ENCODE peak calls at places on chromosome 17, in eight cellular contexts. One of them, this sample, is unnamed.

GRCh38 chr17:45270828-45271418 is 9.0 kb upstream of the SPATA32 start:
- DNase-seq in iris pigment epithelial cell: no peak
- DNase-seq in posterior vena cava: no peak
- DNase-seq in esophagus squamous epithelium: no peak
- DNase-seq in activated naive CD4-positive, alpha-beta T cell treated with Interleukin-2 at 50 U/mL for 16 hours: peak; percentile 50
- DNase-seq in adipocyte: no peak
- DNase-seq in osteoblast: peak; percentile 83
- DNase-seq in neural crest cell: peak; percentile 34
- DNase-seq in this sample: peak; percentile 66

GRCh38 chr17:7574176-7574953 is 5.1 kb upstream of the CD68 start:
- DNase-seq in adipocyte: no peak
- DNase-seq in posterior vena cava: no peak
- DNase-seq in osteoblast: no peak
- DNase-seq in esophagus squamous epithelium: no peak
- DNase-seq in iris pigment epithelial cell: no peak
- DNase-seq in neural crest cell: no peak
- DNase-seq in activated naive CD4-positive, alpha-beta T cell treated with Interleukin-2 at 50 U/mL for 16 hours: no peak
- DNase-seq in this sample: no peak

GRCh38 chr17:44257815-44258750 is 9.9 kb downstream of the SLC4A1 start:
- DNase-seq in esophagus squamous epithelium: no peak
- DNase-seq in posterior vena cava: no peak
- DNase-seq in activated naive CD4-positive, alpha-beta T cell treated with Interleukin-2 at 50 U/mL for 16 hours: no peak
- DNase-seq in iris pigment epithelial cell: no peak
- DNase-seq in adipocyte: no peak
- DNase-seq in osteoblast: peak; percentile 82
- DNase-seq in neural crest cell: no peak
- DNase-seq in this sample: no peak

GRCh38 chr17:36149296-36149820 is 27.1 kb downstream of the TBC1D3B start:
- DNase-seq in adipocyte: peak; percentile 54
- DNase-seq in iris pigment epithelial cell: peak; percentile 38
- DNase-seq in esophagus squamous epithelium: no peak
- DNase-seq in activated naive CD4-positive, alpha-beta T cell treated with Interleukin-2 at 50 U/mL for 16 hours: no peak
- DNase-seq in osteoblast: peak; percentile 89
- DNase-seq in posterior vena cava: no peak
- DNase-seq in neural crest cell: no peak
- DNase-seq in this sample: no peak

GRCh38 chr17:55487727-55488436 is 23.4 kb downstream of the SMIM36 start:
- DNase-seq in activated naive CD4-positive, alpha-beta T cell treated with Interleukin-2 at 50 U/mL for 16 hours: no peak
- DNase-seq in esophagus squamous epithelium: no peak
- DNase-seq in adipocyte: no peak
- DNase-seq in posterior vena cava: no peak
- DNase-seq in osteoblast: no peak
- DNase-seq in neural crest cell: no peak
- DNase-seq in iris pigment epithelial cell: peak; percentile 33
- DNase-seq in this sample: no peak

GRCh38 chr17:48066192-48066591 is 18.0 kb downstream of the NFE2L1 start:
- DNase-seq in neural crest cell: no peak
- DNase-seq in iris pigment epithelial cell: no peak
- DNase-seq in esophagus squamous epithelium: no peak
- DNase-seq in osteoblast: no peak
- DNase-seq in posterior vena cava: no peak
- DNase-seq in activated naive CD4-positive, alpha-beta T cell treated with Interleukin-2 at 50 U/mL for 16 hours: no peak
- DNase-seq in adipocyte: no peak
- DNase-seq in this sample: no peak

GRCh38 chr17:27609606-27610303 is 21.2 kb upstream of the LGALS9 start:
- DNase-seq in iris pigment epithelial cell: peak; percentile 50
- DNase-seq in neural crest cell: no peak
- DNase-seq in activated naive CD4-positive, alpha-beta T cell treated with Interleukin-2 at 50 U/mL for 16 hours: no peak
- DNase-seq in adipocyte: peak; percentile 44
- DNase-seq in osteoblast: peak; percentile 95
- DNase-seq in esophagus squamous epithelium: no peak
- DNase-seq in posterior vena cava: no peak
- DNase-seq in this sample: peak; percentile 82

GRCh38 chr17:14760719-14761425 is 460.0 kb downstream of the HS3ST3B1 start:
- DNase-seq in posterior vena cava: no peak
- DNase-seq in iris pigment epithelial cell: no peak
- DNase-seq in esophagus squamous epithelium: no peak
- DNase-seq in activated naive CD4-positive, alpha-beta T cell treated with Interleukin-2 at 50 U/mL for 16 hours: no peak
- DNase-seq in osteoblast: no peak
- DNase-seq in neural crest cell: no peak
- DNase-seq in adipocyte: no peak
- DNase-seq in this sample: no peak

GRCh38 chr17:48819466-48819865 is 2.4 kb upstream of the TTLL6 start:
- DNase-seq in osteoblast: no peak
- DNase-seq in adipocyte: no peak
- DNase-seq in neural crest cell: no peak
- DNase-seq in esophagus squamous epithelium: no peak
- DNase-seq in iris pigment epithelial cell: peak; percentile 51
- DNase-seq in posterior vena cava: no peak
- DNase-seq in activated naive CD4-positive, alpha-beta T cell treated with Interleukin-2 at 50 U/mL for 16 hours: no peak
- DNase-seq in this sample: no peak

GRCh38 chr17:4986951-4987766 is at the start of gene CAMTA2:
- DNase-seq in esophagus squamous epithelium: no peak
- DNase-seq in adipocyte: peak; percentile 90
- DNase-seq in iris pigment epithelial cell: peak; percentile 56
- DNase-seq in activated naive CD4-positive, alpha-beta T cell treated with Interleukin-2 at 50 U/mL for 16 hours: peak; percentile 89
- DNase-seq in posterior vena cava: peak; percentile 97
- DNase-seq in osteoblast: peak; percentile 95
- DNase-seq in neural crest cell: peak; percentile 70
- DNase-seq in this sample: peak; percentile 96

GRCh38 chr17:39231587-39232551 is 6.1 kb upstream of the STAC2 start:
- DNase-seq in osteoblast: peak; percentile 97
- DNase-seq in neural crest cell: peak; percentile 60
- DNase-seq in posterior vena cava: no peak
- DNase-seq in adipocyte: peak; percentile 69
- DNase-seq in esophagus squamous epithelium: no peak
- DNase-seq in activated naive CD4-positive, alpha-beta T cell treated with Interleukin-2 at 50 U/mL for 16 hours: peak; percentile 53
- DNase-seq in iris pigment epithelial cell: peak; percentile 28
- DNase-seq in this sample: peak; percentile 72

GRCh38 chr17:31811021-31811565 is 48.0 kb downstream of the COPRS start:
- DNase-seq in neural crest cell: no peak
- DNase-seq in activated naive CD4-positive, alpha-beta T cell treated with Interleukin-2 at 50 U/mL for 16 hours: no peak
- DNase-seq in adipocyte: no peak
- DNase-seq in esophagus squamous epithelium: no peak
- DNase-seq in osteoblast: no peak
- DNase-seq in posterior vena cava: no peak
- DNase-seq in iris pigment epithelial cell: no peak
- DNase-seq in this sample: no peak

GRCh38 chr17:57035971-57036481 is 49.0 kb upstream of the AKAP1 start:
- DNase-seq in adipocyte: no peak
- DNase-seq in neural crest cell: no peak
- DNase-seq in activated naive CD4-positive, alpha-beta T cell treated with Interleukin-2 at 50 U/mL for 16 hours: no peak
- DNase-seq in osteoblast: no peak
- DNase-seq in esophagus squamous epithelium: no peak
- DNase-seq in posterior vena cava: no peak
- DNase-seq in iris pigment epithelial cell: no peak
- DNase-seq in this sample: no peak

GRCh38 chr17:71180801-71181385 is 939.9 kb upstream of the SOX9 start:
- DNase-seq in neural crest cell: no peak
- DNase-seq in posterior vena cava: no peak
- DNase-seq in adipocyte: no peak
- DNase-seq in iris pigment epithelial cell: peak; percentile 67
- DNase-seq in activated naive CD4-positive, alpha-beta T cell treated with Interleukin-2 at 50 U/mL for 16 hours: no peak
- DNase-seq in osteoblast: no peak
- DNase-seq in esophagus squamous epithelium: no peak
- DNase-seq in this sample: no peak

GRCh38 chr17:21210411-21211076 is 3.4 kb downstream of the TMEM11 start:
- DNase-seq in adipocyte: no peak
- DNase-seq in esophagus squamous epithelium: no peak
- DNase-seq in iris pigment epithelial cell: no peak
- DNase-seq in activated naive CD4-positive, alpha-beta T cell treated with Interleukin-2 at 50 U/mL for 16 hours: no peak
- DNase-seq in osteoblast: no peak
- DNase-seq in posterior vena cava: no peak
- DNase-seq in neural crest cell: no peak
- DNase-seq in this sample: no peak

GRCh38 chr17:80026359-80027042 is 9.2 kb downstream of the TBC1D16 start:
- DNase-seq in activated naive CD4-positive, alpha-beta T cell treated with Interleukin-2 at 50 U/mL for 16 hours: no peak
- DNase-seq in iris pigment epithelial cell: no peak
- DNase-seq in osteoblast: peak; percentile 57
- DNase-seq in adipocyte: no peak
- DNase-seq in esophagus squamous epithelium: no peak
- DNase-seq in neural crest cell: no peak
- DNase-seq in posterior vena cava: no peak
- DNase-seq in this sample: no peak

GRCh38 chr17:56975656-56976055 is 2.3 kb upstream of the SCPEP1 start:
- DNase-seq in iris pigment epithelial cell: no peak
- DNase-seq in osteoblast: no peak
- DNase-seq in adipocyte: no peak
- DNase-seq in neural crest cell: no peak
- DNase-seq in esophagus squamous epithelium: no peak
- DNase-seq in activated naive CD4-positive, alpha-beta T cell treated with Interleukin-2 at 50 U/mL for 16 hours: no peak
- DNase-seq in posterior vena cava: no peak
- DNase-seq in this sample: no peak

GRCh38 chr17:10292057-10292931 is 80.5 kb downstream of the MYH13 start:
- DNase-seq in neural crest cell: no peak
- DNase-seq in adipocyte: peak; percentile 37
- DNase-seq in esophagus squamous epithelium: no peak
- DNase-seq in activated naive CD4-positive, alpha-beta T cell treated with Interleukin-2 at 50 U/mL for 16 hours: no peak
- DNase-seq in posterior vena cava: peak; percentile 84
- DNase-seq in osteoblast: no peak
- DNase-seq in iris pigment epithelial cell: no peak
- DNase-seq in this sample: no peak

GRCh38 chr17:82935944-82936767 is 96.3 kb upstream of the ZNF750 start:
- DNase-seq in adipocyte: no peak
- DNase-seq in osteoblast: peak; percentile 65
- DNase-seq in esophagus squamous epithelium: no peak
- DNase-seq in posterior vena cava: peak; percentile 37
- DNase-seq in activated naive CD4-positive, alpha-beta T cell treated with Interleukin-2 at 50 U/mL for 16 hours: no peak
- DNase-seq in iris pigment epithelial cell: no peak
- DNase-seq in neural crest cell: no peak
- DNase-seq in this sample: peak; percentile 35

GRCh38 chr17:8420041-8420934 is 15.4 kb upstream of the NDEL1 start:
- DNase-seq in activated naive CD4-positive, alpha-beta T cell treated with Interleukin-2 at 50 U/mL for 16 hours: no peak
- DNase-seq in osteoblast: peak; percentile 74
- DNase-seq in neural crest cell: no peak
- DNase-seq in iris pigment epithelial cell: peak; percentile 84
- DNase-seq in posterior vena cava: no peak
- DNase-seq in esophagus squamous epithelium: no peak
- DNase-seq in adipocyte: no peak
- DNase-seq in this sample: peak; percentile 84

GRCh38 chr17:27898096-27898495 is 4.9 kb upstream of the LYRM9 start:
- DNase-seq in iris pigment epithelial cell: no peak
- DNase-seq in adipocyte: no peak
- DNase-seq in esophagus squamous epithelium: no peak
- DNase-seq in osteoblast: no peak
- DNase-seq in posterior vena cava: no peak
- DNase-seq in activated naive CD4-positive, alpha-beta T cell treated with Interleukin-2 at 50 U/mL for 16 hours: no peak
- DNase-seq in neural crest cell: no peak
- DNase-seq in this sample: no peak

GRCh38 chr17:81040791-81041337 is 5.9 kb downstream of the BAIAP2 start:
- DNase-seq in posterior vena cava: no peak
- DNase-seq in esophagus squamous epithelium: no peak
- DNase-seq in adipocyte: no peak
- DNase-seq in neural crest cell: no peak
- DNase-seq in iris pigment epithelial cell: no peak
- DNase-seq in osteoblast: peak; percentile 96
- DNase-seq in activated naive CD4-positive, alpha-beta T cell treated with Interleukin-2 at 50 U/mL for 16 hours: peak; percentile 16
- DNase-seq in this sample: no peak

GRCh38 chr17:80925668-80926067 is 66.0 kb upstream of the CHMP6 start:
- DNase-seq in adipocyte: no peak
- DNase-seq in activated naive CD4-positive, alpha-beta T cell treated with Interleukin-2 at 50 U/mL for 16 hours: no peak
- DNase-seq in neural crest cell: no peak
- DNase-seq in osteoblast: peak; percentile 68
- DNase-seq in esophagus squamous epithelium: no peak
- DNase-seq in posterior vena cava: peak; percentile 61
- DNase-seq in iris pigment epithelial cell: no peak
- DNase-seq in this sample: peak; percentile 51

GRCh38 chr17:63480192-63480784 is 3.4 kb downstream of the ACE start:
- DNase-seq in osteoblast: peak; percentile 72
- DNase-seq in posterior vena cava: no peak
- DNase-seq in iris pigment epithelial cell: no peak
- DNase-seq in esophagus squamous epithelium: no peak
- DNase-seq in activated naive CD4-positive, alpha-beta T cell treated with Interleukin-2 at 50 U/mL for 16 hours: no peak
- DNase-seq in adipocyte: no peak
- DNase-seq in neural crest cell: no peak
- DNase-seq in this sample: no peak

GRCh38 chr17:45861185-45861584 is 16.5 kb downstream of the SPPL2C start:
- DNase-seq in iris pigment epithelial cell: no peak
- DNase-seq in posterior vena cava: peak; percentile 32
- DNase-seq in esophagus squamous epithelium: no peak
- DNase-seq in neural crest cell: no peak
- DNase-seq in adipocyte: no peak
- DNase-seq in activated naive CD4-positive, alpha-beta T cell treated with Interleukin-2 at 50 U/mL for 16 hours: no peak
- DNase-seq in osteoblast: no peak
- DNase-seq in this sample: no peak

This sample was measured in kidney.